ENCODE peak calls at places on chromosomes 11 and 22, in six cellular contexts. One of them, this sample, is unnamed.

GRCh38 chr22:27663812-27664211 is 137.7 kb downstream of the MN1 start:
- DNase-seq in IMR-90: peak
- DNase-seq in neuronal stem cell: no peak
- DNase-seq in H9: no peak
- DNase-seq in H1: no peak
- DNase-seq in mesenchymal stem cell: no peak
- DNase-seq in this sample: no peak

GRCh38 chr11:75275581-75275980 is 35.0 kb downstream of the TPBGL start:
- DNase-seq in IMR-90: peak
- DNase-seq in neuronal stem cell: no peak
- DNase-seq in H9: peak
- DNase-seq in H1: no peak
- DNase-seq in mesenchymal stem cell: peak
- DNase-seq in this sample: no peak

GRCh38 chr11:47083913-47084312 is 92.8 kb downstream of the ARFGAP2 start:
- DNase-seq in IMR-90: peak
- DNase-seq in neuronal stem cell: no peak
- DNase-seq in H9: no peak
- DNase-seq in H1: no peak
- DNase-seq in mesenchymal stem cell: peak
- DNase-seq in this sample: peak

GRCh38 chr22:27420817-27421361 is 380.7 kb downstream of the MN1 start:
- DNase-seq in IMR-90: peak
- DNase-seq in neuronal stem cell: no peak
- DNase-seq in H9: no peak
- DNase-seq in H1: no peak
- DNase-seq in mesenchymal stem cell: no peak
- DNase-seq in this sample: no peak

GRCh38 chr11:36460220-36460619 is 49.9 kb downstream of the TRAF6 start:
- DNase-seq in IMR-90: no peak
- DNase-seq in neuronal stem cell: no peak
- DNase-seq in H9: peak
- DNase-seq in H1: no peak
- DNase-seq in mesenchymal stem cell: no peak
- DNase-seq in this sample: no peak

GRCh38 chr11:28104984-28105383 is 3.0 kb downstream of the KIF18A start:
- DNase-seq in IMR-90: no peak
- DNase-seq in neuronal stem cell: no peak
- DNase-seq in H9: no peak
- DNase-seq in H1: no peak
- DNase-seq in mesenchymal stem cell: peak
- DNase-seq in this sample: no peak

GRCh38 chr11:13669544-13670488 is 1.3 kb downstream of the FAR1 start:
- DNase-seq in IMR-90: no peak
- DNase-seq in neuronal stem cell: no peak
- DNase-seq in H9: no peak
- DNase-seq in H1: no peak
- DNase-seq in mesenchymal stem cell: peak
- DNase-seq in this sample: peak

GRCh38 chr11:62108971-62109391 is 14.8 kb upstream of the INCENP start:
- DNase-seq in IMR-90: peak
- DNase-seq in neuronal stem cell: no peak
- DNase-seq in H9: no peak
- DNase-seq in H1: no peak
- DNase-seq in mesenchymal stem cell: peak
- DNase-seq in this sample: no peak

GRCh38 chr11:74634537-74634936 is 42.2 kb downstream of the POLD3 start:
- DNase-seq in IMR-90: peak
- DNase-seq in neuronal stem cell: no peak
- DNase-seq in H9: no peak
- DNase-seq in H1: no peak
- DNase-seq in mesenchymal stem cell: peak
- DNase-seq in this sample: no peak

GRCh38 chr11:92838655-92839334 is 130.7 kb upstream of the MTNR1B start:
- DNase-seq in IMR-90: peak
- DNase-seq in neuronal stem cell: peak
- DNase-seq in H9: peak
- DNase-seq in H1: no peak
- DNase-seq in mesenchymal stem cell: no peak
- DNase-seq in this sample: no peak

GRCh38 chr11:112655386-112655785 is 305.8 kb upstream of the NCAM1 start:
- DNase-seq in IMR-90: peak
- DNase-seq in neuronal stem cell: no peak
- DNase-seq in H9: no peak
- DNase-seq in H1: no peak
- DNase-seq in mesenchymal stem cell: peak
- DNase-seq in this sample: no peak

DNA sequence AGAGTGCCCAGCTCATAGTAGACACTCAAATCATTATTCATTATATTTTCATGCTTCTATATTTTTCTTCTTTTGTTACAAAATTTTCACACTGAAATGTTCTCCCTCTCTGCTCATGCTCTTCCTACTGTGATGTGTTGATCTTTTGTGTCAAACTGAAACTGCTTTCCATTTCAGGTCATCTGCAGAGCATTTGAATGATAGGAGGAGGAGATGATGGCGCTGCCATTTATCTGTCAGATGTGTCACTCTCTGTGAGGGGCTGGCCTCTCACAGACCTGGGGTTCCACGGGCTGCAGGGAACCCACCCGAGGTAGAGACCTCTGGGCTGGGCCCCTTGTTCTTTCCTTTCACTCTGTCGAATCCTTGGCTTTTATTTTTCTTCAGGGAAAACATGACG is 41.1 kb downstream of the OR10A6 start:
- DNase-seq in IMR-90: no peak
- DNase-seq in neuronal stem cell: no peak
- DNase-seq in H9: no peak
- DNase-seq in H1: no peak
- DNase-seq in mesenchymal stem cell: no peak
- DNase-seq in this sample: no peak
- H3K14ac ChIP-seq in IMR-90: no peak
- H3K14ac ChIP-seq in neuronal stem cell: no peak
- H3K14ac ChIP-seq in H9: no peak
- H3K14ac ChIP-seq in H1: no peak
- H3K14ac ChIP-seq in mesenchymal stem cell: no peak
- H3K14ac ChIP-seq in this sample: no peak

GRCh38 chr22:49452362-49452946 is 375.2 kb downstream of the BRD1 start:
- DNase-seq in IMR-90: no peak
- DNase-seq in neuronal stem cell: no peak
- DNase-seq in H9: no peak
- DNase-seq in H1: no peak
- DNase-seq in mesenchymal stem cell: no peak
- DNase-seq in this sample: no peak

GRCh38 chr22:49451070-49451840 is 376.4 kb downstream of the BRD1 start:
- DNase-seq in IMR-90: no peak
- DNase-seq in neuronal stem cell: no peak
- DNase-seq in H9: no peak
- DNase-seq in H1: no peak
- DNase-seq in mesenchymal stem cell: no peak
- DNase-seq in this sample: no peak

GRCh38 chr22:49450521-49450920 is 377.2 kb downstream of the BRD1 start:
- DNase-seq in IMR-90: no peak
- DNase-seq in neuronal stem cell: no peak
- DNase-seq in H9: peak
- DNase-seq in H1: peak
- DNase-seq in mesenchymal stem cell: no peak
- DNase-seq in this sample: no peak

GRCh38 chr22:49454726-49455125 is 372.9 kb downstream of the BRD1 start:
- DNase-seq in IMR-90: no peak
- DNase-seq in neuronal stem cell: no peak
- DNase-seq in H9: no peak
- DNase-seq in H1: no peak
- DNase-seq in mesenchymal stem cell: no peak
- DNase-seq in this sample: no peak

DNA sequence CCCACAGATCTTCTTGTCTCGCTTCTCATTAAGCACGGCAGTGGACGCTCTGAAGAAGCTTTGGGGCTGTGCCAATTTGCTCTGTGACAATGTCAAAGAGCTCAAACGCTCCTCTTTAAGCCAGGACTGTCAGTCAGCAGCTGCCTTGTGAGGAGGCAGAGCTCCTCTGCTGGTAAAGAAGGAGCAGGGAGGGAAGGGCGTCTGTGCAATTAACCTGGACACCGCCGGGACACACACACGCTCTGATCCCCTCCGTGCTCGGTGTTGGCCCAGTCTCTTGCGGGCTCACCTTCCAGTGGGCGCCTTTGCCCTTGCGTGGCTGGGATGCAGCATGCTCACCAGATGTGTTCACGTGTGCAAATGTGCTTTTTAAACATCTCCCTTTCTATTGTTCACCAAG is 373.9 kb downstream of the BRD1 start:
- DNase-seq in IMR-90: no peak
- DNase-seq in neuronal stem cell: no peak
- DNase-seq in H9: no peak
- DNase-seq in H1: no peak
- DNase-seq in mesenchymal stem cell: no peak
- DNase-seq in this sample: no peak
- H3K14ac ChIP-seq in IMR-90: no peak
- H3K14ac ChIP-seq in neuronal stem cell: no peak
- H3K14ac ChIP-seq in H9: no peak
- H3K14ac ChIP-seq in H1: no peak
- H3K14ac ChIP-seq in mesenchymal stem cell: no peak
- H3K14ac ChIP-seq in this sample: no peak

DNA sequence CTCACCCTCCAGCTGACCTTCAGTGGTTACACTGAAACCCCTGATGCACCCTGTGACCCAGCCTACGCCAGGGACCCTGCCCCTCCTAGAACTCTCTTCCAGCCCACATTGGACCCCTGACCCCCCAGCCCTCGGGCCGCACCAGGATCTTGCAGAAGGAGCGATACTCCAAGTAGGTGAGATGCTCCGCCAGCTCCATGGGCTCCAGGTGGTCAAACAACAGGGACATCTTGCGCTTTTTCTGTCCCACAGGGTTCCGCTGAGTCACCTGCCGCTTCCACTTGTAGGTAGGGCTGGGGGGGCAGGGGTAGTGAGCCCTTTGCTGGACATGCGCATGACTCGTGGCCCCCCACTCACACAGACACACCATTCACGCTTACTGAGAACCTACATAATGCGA is 4.1 kb downstream of the RASGRP2 start:
- DNase-seq in IMR-90: no peak
- DNase-seq in neuronal stem cell: no peak
- DNase-seq in H9: no peak
- DNase-seq in H1: no peak
- DNase-seq in mesenchymal stem cell: no peak
- DNase-seq in this sample: no peak
- H3K14ac ChIP-seq in IMR-90: no peak
- H3K14ac ChIP-seq in neuronal stem cell: no peak
- H3K14ac ChIP-seq in H9: no peak
- H3K14ac ChIP-seq in H1: no peak
- H3K14ac ChIP-seq in mesenchymal stem cell: no peak
- H3K14ac ChIP-seq in this sample: no peak

DNA sequence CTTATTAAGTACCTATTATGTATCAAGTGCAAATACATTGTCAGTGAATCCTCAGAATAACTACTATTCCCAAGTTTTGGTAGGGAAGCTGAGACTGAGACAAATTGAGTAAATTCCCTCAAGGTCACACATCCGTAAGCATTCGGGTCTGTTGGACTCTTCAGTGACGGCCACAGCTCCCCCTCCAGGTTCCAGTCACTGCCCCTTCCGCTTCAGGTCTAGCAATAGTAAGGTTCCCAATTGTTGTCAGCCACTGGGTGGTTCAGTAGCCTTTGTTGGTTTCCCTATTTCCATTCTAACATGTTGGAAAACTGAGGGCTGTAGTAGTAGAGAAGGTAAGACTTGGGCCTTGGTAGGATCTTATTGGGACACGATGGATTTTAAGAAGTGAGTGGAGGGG is 54.9 kb upstream of the TNRC6B start:
- DNase-seq in IMR-90: no peak
- DNase-seq in neuronal stem cell: no peak
- DNase-seq in H9: no peak
- DNase-seq in H1: no peak
- DNase-seq in mesenchymal stem cell: no peak
- DNase-seq in this sample: no peak
- H3K14ac ChIP-seq in IMR-90: no peak
- H3K14ac ChIP-seq in neuronal stem cell: no peak
- H3K14ac ChIP-seq in H9: no peak
- H3K14ac ChIP-seq in H1: no peak
- H3K14ac ChIP-seq in mesenchymal stem cell: no peak
- H3K14ac ChIP-seq in this sample: no peak

GRCh38 chr22:28833276-28833923 is 33.0 kb upstream of the XBP1 start:
- DNase-seq in IMR-90: no peak
- DNase-seq in neuronal stem cell: no peak
- DNase-seq in H9: no peak
- DNase-seq in H1: no peak
- DNase-seq in mesenchymal stem cell: no peak
- DNase-seq in this sample: no peak
- H3K14ac ChIP-seq in IMR-90: no peak
- H3K14ac ChIP-seq in neuronal stem cell: no peak
- H3K14ac ChIP-seq in H9: no peak
- H3K14ac ChIP-seq in H1: no peak
- H3K14ac ChIP-seq in mesenchymal stem cell: no peak
- H3K14ac ChIP-seq in this sample: no peak

DNA sequence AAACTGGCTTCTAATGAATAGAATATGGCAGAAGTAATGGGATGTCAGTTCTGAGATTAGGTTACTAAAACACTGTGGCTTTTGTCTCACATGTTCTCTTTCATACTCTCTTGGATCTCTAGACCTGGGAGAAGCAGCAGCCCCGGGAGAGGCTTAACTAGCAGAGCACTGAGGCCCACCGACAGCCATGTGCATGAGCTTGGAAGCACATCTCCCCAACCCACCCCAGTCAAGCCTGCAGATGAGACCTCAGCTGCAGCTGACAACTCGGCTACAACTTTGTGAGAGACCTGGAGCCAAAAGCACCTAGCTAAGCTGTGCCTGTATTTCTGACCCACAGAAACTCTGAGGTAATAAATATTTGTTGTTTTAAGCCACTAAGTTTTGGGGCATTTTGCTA is 100.8 kb downstream of the TRIM29 start:
- DNase-seq in IMR-90: no peak
- DNase-seq in neuronal stem cell: no peak
- DNase-seq in H9: no peak
- DNase-seq in H1: no peak
- DNase-seq in mesenchymal stem cell: no peak
- DNase-seq in this sample: no peak
- H3K14ac ChIP-seq in IMR-90: no peak
- H3K14ac ChIP-seq in neuronal stem cell: no peak
- H3K14ac ChIP-seq in H9: no peak
- H3K14ac ChIP-seq in H1: no peak
- H3K14ac ChIP-seq in mesenchymal stem cell: no peak
- H3K14ac ChIP-seq in this sample: no peak

DNA sequence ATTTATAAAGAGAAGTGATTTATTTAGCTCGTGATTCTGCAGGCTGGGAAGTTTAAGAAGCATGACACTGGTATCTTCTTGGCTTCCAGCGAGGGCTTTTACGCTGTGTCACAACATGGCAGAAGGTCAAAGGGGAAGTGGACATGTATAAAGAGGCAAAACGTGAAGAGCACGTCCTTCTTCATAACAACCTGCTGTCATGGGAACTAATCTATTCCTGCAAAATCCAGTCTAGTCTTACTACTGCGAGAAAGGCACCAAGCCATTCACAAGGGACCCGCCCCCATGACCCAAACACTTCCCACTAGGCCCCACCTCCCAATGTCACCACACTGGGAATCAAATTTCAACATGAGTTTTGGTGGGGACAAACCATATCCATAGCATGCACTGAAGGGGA is 58.3 kb downstream of the AMOTL1 start:
- DNase-seq in IMR-90: no peak
- DNase-seq in neuronal stem cell: no peak
- DNase-seq in H9: peak
- DNase-seq in H1: no peak
- DNase-seq in mesenchymal stem cell: no peak
- DNase-seq in this sample: no peak
- H3K14ac ChIP-seq in IMR-90: no peak
- H3K14ac ChIP-seq in neuronal stem cell: no peak
- H3K14ac ChIP-seq in H9: no peak
- H3K14ac ChIP-seq in H1: no peak
- H3K14ac ChIP-seq in mesenchymal stem cell: no peak
- H3K14ac ChIP-seq in this sample: no peak